ENCODE peak calls at places on chromosomes 16 and 17, in eight cellular contexts. One of them, this sample, is unnamed. For H3K27me3, the result is how much of the 10 kb centered on the place peaks cover.

GRCh38 chr16:11576427-11577289 is 10.1 kb downstream of the LITAF start:
- DNase-seq in SK-N-SH: peak
- DNase-seq in aorta: peak
- DNase-seq in CD8-positive, alpha-beta memory T cell: no peak
- DNase-seq in neuronal stem cell: no peak
- DNase-seq in Peyer's patch: peak
- DNase-seq in iPS DF 6.9: no peak
- DNase-seq in AG04450: no peak
- DNase-seq in this sample: no peak

GRCh38 chr16:19008245-19008644 is 24.5 kb downstream of the TMC7 start:
- DNase-seq in SK-N-SH: peak
- DNase-seq in aorta: no peak
- DNase-seq in CD8-positive, alpha-beta memory T cell: no peak
- DNase-seq in neuronal stem cell: no peak
- DNase-seq in Peyer's patch: no peak
- DNase-seq in iPS DF 6.9: no peak
- DNase-seq in AG04450: peak
- DNase-seq in this sample: no peak

GRCh38 chr17:73203135-73203787 is 10.4 kb downstream of the COG1 start:
- DNase-seq in SK-N-SH: no peak
- DNase-seq in aorta: no peak
- DNase-seq in CD8-positive, alpha-beta memory T cell: no peak
- DNase-seq in neuronal stem cell: no peak
- DNase-seq in Peyer's patch: no peak
- DNase-seq in iPS DF 6.9: no peak
- DNase-seq in AG04450: no peak
- DNase-seq in this sample: no peak

GRCh38 chr16:66359012-66359411 is 7.5 kb upstream of the CDH5 start:
- DNase-seq in SK-N-SH: no peak
- DNase-seq in aorta: no peak
- DNase-seq in CD8-positive, alpha-beta memory T cell: no peak
- DNase-seq in neuronal stem cell: no peak
- DNase-seq in Peyer's patch: no peak
- DNase-seq in iPS DF 6.9: no peak
- DNase-seq in AG04450: no peak
- DNase-seq in this sample: no peak

GRCh38 chr17:19398301-19399181 is 11.6 kb upstream of the MFAP4 start:
- DNase-seq in SK-N-SH: peak
- DNase-seq in aorta: peak
- DNase-seq in CD8-positive, alpha-beta memory T cell: no peak
- DNase-seq in neuronal stem cell: no peak
- DNase-seq in Peyer's patch: no peak
- DNase-seq in iPS DF 6.9: no peak
- DNase-seq in AG04450: no peak
- DNase-seq in this sample: peak

GRCh38 chr17:64354824-64355535 is 35.7 kb downstream of the PECAM1 start:
- DNase-seq in SK-N-SH: no peak
- DNase-seq in aorta: no peak
- DNase-seq in CD8-positive, alpha-beta memory T cell: no peak
- DNase-seq in neuronal stem cell: no peak
- DNase-seq in Peyer's patch: no peak
- DNase-seq in iPS DF 6.9: no peak
- DNase-seq in AG04450: no peak
- DNase-seq in this sample: no peak

GRCh38 chr17:81173761-81174160 is 7.7 kb upstream of the AATK start:
- DNase-seq in SK-N-SH: no peak
- DNase-seq in aorta: no peak
- DNase-seq in CD8-positive, alpha-beta memory T cell: no peak
- DNase-seq in neuronal stem cell: no peak
- DNase-seq in Peyer's patch: no peak
- DNase-seq in iPS DF 6.9: no peak
- DNase-seq in AG04450: no peak
- DNase-seq in this sample: no peak

GRCh38 chr16:77842468-77842867 is 54.1 kb downstream of the VAT1L start:
- DNase-seq in SK-N-SH: no peak
- DNase-seq in aorta: no peak
- DNase-seq in CD8-positive, alpha-beta memory T cell: no peak
- DNase-seq in neuronal stem cell: no peak
- DNase-seq in Peyer's patch: no peak
- DNase-seq in iPS DF 6.9: no peak
- DNase-seq in AG04450: no peak
- DNase-seq in this sample: no peak

GRCh38 chr17:28396635-28397239 is 9.3 kb downstream of the SLC46A1 start:
- DNase-seq in SK-N-SH: no peak
- DNase-seq in aorta: no peak
- DNase-seq in CD8-positive, alpha-beta memory T cell: no peak
- DNase-seq in neuronal stem cell: no peak
- DNase-seq in Peyer's patch: no peak
- DNase-seq in iPS DF 6.9: no peak
- DNase-seq in AG04450: no peak
- DNase-seq in this sample: no peak

GRCh38 chr17:68248886-68249872 is 1.3 kb downstream of the AMZ2 start:
- DNase-seq in SK-N-SH: no peak
- DNase-seq in aorta: no peak
- DNase-seq in CD8-positive, alpha-beta memory T cell: peak
- DNase-seq in neuronal stem cell: no peak
- DNase-seq in Peyer's patch: no peak
- DNase-seq in iPS DF 6.9: no peak
- DNase-seq in AG04450: no peak
- DNase-seq in this sample: no peak

GRCh38 chr16:67177743-67178699 is 5.7 kb downstream of the MATCAP1 start:
- DNase-seq in SK-N-SH: peak
- DNase-seq in aorta: peak
- DNase-seq in CD8-positive, alpha-beta memory T cell: peak
- DNase-seq in neuronal stem cell: no peak
- DNase-seq in Peyer's patch: peak
- DNase-seq in iPS DF 6.9: no peak
- DNase-seq in AG04450: no peak
- DNase-seq in this sample: peak

GRCh38 chr17:78226752-78227454 is 4.5 kb upstream of the TMEM235 start:
- DNase-seq in SK-N-SH: no peak
- DNase-seq in aorta: no peak
- DNase-seq in CD8-positive, alpha-beta memory T cell: no peak
- DNase-seq in neuronal stem cell: no peak
- DNase-seq in Peyer's patch: no peak
- DNase-seq in iPS DF 6.9: no peak
- DNase-seq in AG04450: no peak
- DNase-seq in this sample: no peak

GRCh38 chr16:15990902-15991301 is 41.5 kb downstream of the ABCC1 start:
- DNase-seq in SK-N-SH: peak
- DNase-seq in aorta: no peak
- DNase-seq in CD8-positive, alpha-beta memory T cell: no peak
- DNase-seq in neuronal stem cell: no peak
- DNase-seq in Peyer's patch: no peak
- DNase-seq in iPS DF 6.9: no peak
- DNase-seq in AG04450: no peak
- DNase-seq in this sample: no peak

GRCh38 chr16:85557083-85557975 is 55.8 kb upstream of the GSE1 start:
- DNase-seq in SK-N-SH: peak
- DNase-seq in aorta: no peak
- DNase-seq in CD8-positive, alpha-beta memory T cell: no peak
- DNase-seq in neuronal stem cell: no peak
- DNase-seq in Peyer's patch: peak
- DNase-seq in iPS DF 6.9: no peak
- DNase-seq in AG04450: no peak
- DNase-seq in this sample: no peak

GRCh38 chr16:17448640-17449638 is 21.8 kb downstream of the XYLT1 start:
- DNase-seq in SK-N-SH: peak
- DNase-seq in aorta: peak
- DNase-seq in CD8-positive, alpha-beta memory T cell: peak
- DNase-seq in neuronal stem cell: no peak
- DNase-seq in Peyer's patch: no peak
- DNase-seq in iPS DF 6.9: no peak
- DNase-seq in AG04450: no peak
- DNase-seq in this sample: no peak

GRCh38 chr17:31550389-31551056 is 159.0 kb downstream of the RAB11FIP4 start:
- DNase-seq in SK-N-SH: no peak
- DNase-seq in aorta: no peak
- DNase-seq in CD8-positive, alpha-beta memory T cell: no peak
- DNase-seq in neuronal stem cell: no peak
- DNase-seq in Peyer's patch: no peak
- DNase-seq in iPS DF 6.9: no peak
- DNase-seq in AG04450: no peak
- DNase-seq in this sample: no peak

GRCh38 chr16:35637683-35638082 is 2178.3 kb downstream of the TP53TG3F start:
- DNase-seq in SK-N-SH: no peak
- DNase-seq in aorta: no peak
- DNase-seq in CD8-positive, alpha-beta memory T cell: no peak
- DNase-seq in neuronal stem cell: no peak
- DNase-seq in Peyer's patch: no peak
- DNase-seq in iPS DF 6.9: no peak
- DNase-seq in AG04450: no peak
- DNase-seq in this sample: no peak

GRCh38 chr17:57284984-57285646 is 28.8 kb downstream of the MSI2 start:
- DNase-seq in SK-N-SH: no peak
- DNase-seq in aorta: no peak
- DNase-seq in CD8-positive, alpha-beta memory T cell: no peak
- DNase-seq in neuronal stem cell: peak
- DNase-seq in Peyer's patch: no peak
- DNase-seq in iPS DF 6.9: peak
- DNase-seq in AG04450: no peak
- DNase-seq in this sample: no peak

GRCh38 chr17:73069846-73070245 is 22.6 kb downstream of the SLC39A11 start:
- DNase-seq in SK-N-SH: no peak
- DNase-seq in aorta: no peak
- DNase-seq in CD8-positive, alpha-beta memory T cell: no peak
- DNase-seq in neuronal stem cell: no peak
- DNase-seq in Peyer's patch: no peak
- DNase-seq in iPS DF 6.9: no peak
- DNase-seq in AG04450: no peak
- DNase-seq in this sample: no peak

GRCh38 chr16:58198022-58198683 is at the start of gene CSNK2A2:
- DNase-seq in SK-N-SH: peak
- DNase-seq in aorta: peak
- DNase-seq in CD8-positive, alpha-beta memory T cell: peak
- DNase-seq in neuronal stem cell: peak
- DNase-seq in Peyer's patch: peak
- DNase-seq in iPS DF 6.9: no peak
- DNase-seq in AG04450: peak
- DNase-seq in this sample: peak

GRCh38 chr17:31252741-31253140 is 44.3 kb downstream of the OMG start:
- DNase-seq in SK-N-SH: no peak
- DNase-seq in aorta: no peak
- DNase-seq in CD8-positive, alpha-beta memory T cell: no peak
- DNase-seq in neuronal stem cell: no peak
- DNase-seq in Peyer's patch: no peak
- DNase-seq in iPS DF 6.9: no peak
- DNase-seq in AG04450: no peak
- DNase-seq in this sample: no peak

GRCh38 chr17:4565209-4566141 is 5.1 kb upstream of the GGT6 start:
- DNase-seq in SK-N-SH: peak
- DNase-seq in aorta: peak
- DNase-seq in CD8-positive, alpha-beta memory T cell: peak
- DNase-seq in neuronal stem cell: peak
- DNase-seq in Peyer's patch: peak
- DNase-seq in iPS DF 6.9: peak
- DNase-seq in AG04450: peak
- DNase-seq in this sample: peak

GRCh38 chr16:79627092-79627491 is 26.6 kb upstream of the MAF start:
- DNase-seq in SK-N-SH: no peak
- DNase-seq in aorta: no peak
- DNase-seq in CD8-positive, alpha-beta memory T cell: no peak
- DNase-seq in neuronal stem cell: no peak
- DNase-seq in Peyer's patch: no peak
- DNase-seq in iPS DF 6.9: no peak
- DNase-seq in AG04450: no peak
- DNase-seq in this sample: no peak
- H3K27me3 ChIP-seq in SK-N-SH: under half
- H3K27me3 ChIP-seq in aorta: under half
- H3K27me3 ChIP-seq in CD8-positive, alpha-beta memory T cell: under half
- H3K27me3 ChIP-seq in neuronal stem cell: under half
- H3K27me3 ChIP-seq in Peyer's patch: under half
- H3K27me3 ChIP-seq in iPS DF 6.9: under half
- H3K27me3 ChIP-seq in AG04450: under half
- H3K27me3 ChIP-seq in this sample: under half

GRCh38 chr16:23496826-23497542 is 13.3 kb downstream of the GGA2 start:
- DNase-seq in SK-N-SH: no peak
- DNase-seq in aorta: peak
- DNase-seq in CD8-positive, alpha-beta memory T cell: no peak
- DNase-seq in neuronal stem cell: no peak
- DNase-seq in Peyer's patch: no peak
- DNase-seq in iPS DF 6.9: no peak
- DNase-seq in AG04450: no peak
- DNase-seq in this sample: no peak
- H3K27me3 ChIP-seq in SK-N-SH: under half
- H3K27me3 ChIP-seq in aorta: under half
- H3K27me3 ChIP-seq in CD8-positive, alpha-beta memory T cell: under half
- H3K27me3 ChIP-seq in neuronal stem cell: under half
- H3K27me3 ChIP-seq in Peyer's patch: under half
- H3K27me3 ChIP-seq in iPS DF 6.9: under half
- H3K27me3 ChIP-seq in AG04450: under half
- H3K27me3 ChIP-seq in this sample: under half

DNA sequence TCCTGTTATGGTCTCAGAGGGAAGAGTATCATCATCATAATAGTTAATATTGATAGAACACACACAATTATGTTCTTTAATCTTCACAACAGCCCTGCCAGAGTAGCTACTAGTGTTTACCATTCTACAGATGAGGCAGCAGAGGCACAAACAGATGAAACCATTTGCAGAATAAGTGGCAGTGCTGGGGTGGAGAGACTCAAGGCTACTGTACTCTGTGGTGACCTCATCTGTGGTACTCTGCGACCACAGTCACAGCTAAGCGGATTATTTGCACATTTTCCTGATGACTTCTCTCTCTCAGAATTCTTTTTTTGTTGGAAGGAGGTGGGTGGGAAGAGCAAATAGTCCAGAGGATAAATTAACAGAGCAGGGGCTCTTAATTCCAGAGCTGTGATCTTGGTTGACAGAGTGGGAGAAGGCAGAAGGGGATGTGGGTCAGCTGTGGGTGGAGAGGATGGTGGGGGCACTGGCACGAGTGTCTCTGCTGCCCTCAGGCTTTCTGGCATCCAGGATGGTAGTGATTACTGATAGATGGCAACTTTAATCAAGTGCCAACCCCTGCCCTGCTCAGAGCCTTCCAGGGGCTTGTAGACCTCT is 41.8 kb downstream of the MRM1 start:
- DNase-seq in SK-N-SH: no peak
- DNase-seq in aorta: no peak
- DNase-seq in CD8-positive, alpha-beta memory T cell: no peak
- DNase-seq in neuronal stem cell: no peak
- DNase-seq in Peyer's patch: no peak
- DNase-seq in iPS DF 6.9: no peak
- DNase-seq in AG04450: no peak
- DNase-seq in this sample: no peak
- H3K27me3 ChIP-seq in SK-N-SH: under half
- H3K27me3 ChIP-seq in aorta: under half
- H3K27me3 ChIP-seq in CD8-positive, alpha-beta memory T cell: half or more
- H3K27me3 ChIP-seq in neuronal stem cell: under half
- H3K27me3 ChIP-seq in Peyer's patch: under half
- H3K27me3 ChIP-seq in iPS DF 6.9: under half
- H3K27me3 ChIP-seq in AG04450: half or more
- H3K27me3 ChIP-seq in this sample: half or more

DNA sequence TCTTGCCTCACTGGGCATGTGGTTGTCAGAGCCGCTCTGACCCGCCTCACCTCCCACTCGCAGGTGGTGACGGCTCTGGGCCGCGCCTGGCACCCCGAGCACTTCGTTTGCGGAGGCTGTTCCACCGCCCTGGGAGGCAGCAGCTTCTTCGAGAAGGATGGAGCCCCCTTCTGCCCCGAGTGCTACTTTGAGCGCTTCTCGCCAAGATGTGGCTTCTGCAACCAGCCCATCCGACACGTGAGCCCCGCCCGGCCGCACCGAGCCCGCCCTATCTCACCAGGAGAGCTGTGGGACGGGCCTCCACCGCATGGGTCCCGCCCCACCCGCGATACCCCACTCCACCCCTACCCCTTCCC is 4.0 kb downstream of the TGFB1I1 start:
- DNase-seq in SK-N-SH: no peak
- DNase-seq in aorta: no peak
- DNase-seq in CD8-positive, alpha-beta memory T cell: no peak
- DNase-seq in neuronal stem cell: no peak
- DNase-seq in Peyer's patch: peak
- DNase-seq in iPS DF 6.9: no peak
- DNase-seq in AG04450: no peak
- DNase-seq in this sample: no peak
- H3K27me3 ChIP-seq in SK-N-SH: under half
- H3K27me3 ChIP-seq in aorta: under half
- H3K27me3 ChIP-seq in CD8-positive, alpha-beta memory T cell: under half
- H3K27me3 ChIP-seq in neuronal stem cell: under half
- H3K27me3 ChIP-seq in Peyer's patch: under half
- H3K27me3 ChIP-seq in iPS DF 6.9: under half
- H3K27me3 ChIP-seq in AG04450: under half
- H3K27me3 ChIP-seq in this sample: under half

This sample was measured in sigmoid colon.